ENCODE peak calls at places on chromosomes 3 and 15, in four cellular contexts. V, C, Y and F are unnamed samples.

GRCh38 chr15:25731411-25731810 is 131.7 kb downstream of the ATP10A start:
- DNase-seq in V (no peak), C (no peak), Y (no peak), F (no peak)

GRCh38 chr3:40237892-40238571 is 71.5 kb upstream of the EIF1B start:
- DNase-seq in V (no peak), C (peak), Y (no peak), F (peak)

GRCh38 chr15:94683912-94684311 is 452.6 kb downstream of the MCTP2 start:
- DNase-seq in V (no peak), C (no peak), Y (no peak), F (no peak)

GRCh38 chr3:43298292-43298691 is 12.0 kb downstream of the SNRK start:
- DNase-seq in V (no peak), C (no peak), Y (no peak), F (no peak)

GRCh38 chr3:52444860-52445793 is at the start of gene SEMA3G:
- DNase-seq in V (peak), C (peak), Y (peak), F (peak)

GRCh38 chr3:144104146-144104545 is 132.5 kb downstream of the DIPK2A start:
- DNase-seq in V (no peak), C (no peak), Y (no peak), F (no peak)

GRCh38 chr15:31554261-31554660 is 227.6 kb downstream of the KLF13 start:
- DNase-seq in V (no peak), C (peak), Y (no peak), F (peak)

GRCh38 chr3:110767838-110768237 is 303.8 kb upstream of the NECTIN3 start:
- DNase-seq in V (no peak), C (no peak), Y (no peak), F (no peak)

GRCh38 chr3:123153124-123153523 is 48.6 kb upstream of the SEC22A start:
- DNase-seq in V (no peak), C (no peak), Y (no peak), F (no peak)

GRCh38 chr3:53773586-53774368 is 72.4 kb downstream of the CHDH start:
- DNase-seq in V (peak), C (peak), Y (no peak), F (peak)

GRCh38 chr3:112086857-112087524 is 802 bp downstream of the C3orf52 start:
- DNase-seq in V (no peak), C (peak), Y (no peak), F (peak)

GRCh38 chr3:134476306-134476705 is 9.5 kb downstream of the ANAPC13 start:
- DNase-seq in V (no peak), C (peak), Y (no peak), F (no peak)

GRCh38 chr3:8500208-8500961 is 1.2 kb upstream of the LMCD1 start:
- DNase-seq in V (no peak), C (no peak), Y (no peak), F (peak)

GRCh38 chr3:4597204-4597985 is 104.2 kb downstream of the ITPR1 start:
- DNase-seq in V (no peak), C (no peak), Y (no peak), F (no peak)

GRCh38 chr3:194979173-194979572 is 291.8 kb downstream of the XXYLT1 start:
- DNase-seq in V (no peak), C (no peak), Y (no peak), F (no peak)

GRCh38 chr3:78660958-78661357 is 1106.8 kb downstream of the ROBO1 start:
- DNase-seq in V (no peak), C (no peak), Y (no peak), F (no peak)

GRCh38 chr3:14605744-14606143 is 45.8 kb upstream of the CCDC174 start:
- DNase-seq in V (no peak), C (no peak), Y (no peak), F (no peak)

GRCh38 chr3:115855911-115856310 is 232.6 kb downstream of the GAP43 start:
- DNase-seq in V (no peak), C (peak), Y (no peak), F (peak)

GRCh38 chr15:38853608-38854007 is 289.0 kb upstream of the RASGRP1 start:
- DNase-seq in V (peak), C (peak), Y (no peak), F (peak)

GRCh38 chr3:136955813-136956212 is 2.0 kb upstream of the IL20RB start:
- DNase-seq in V (no peak), C (peak), Y (peak), F (peak)

GRCh38 chr3:42122261-42123011 is 31.3 kb downstream of the TRAK1 start:
- DNase-seq in V (no peak), C (peak), Y (no peak), F (no peak)

GRCh38 chr3:158801696-158802398 is at the start of gene MFSD1:
- DNase-seq in V (peak), C (peak), Y (peak), F (peak)

GRCh38 chr15:93152951-93153350 is 63.9 kb upstream of the RGMA start:
- DNase-seq in V (no peak), C (no peak), Y (peak), F (no peak)

GRCh38 chr3:100533176-100533575 is 40.8 kb downstream of the TMEM45A start:
- DNase-seq in V (no peak), C (no peak), Y (no peak), F (peak)

GRCh38 chr15:28879551-28879950 is 6.2 kb upstream of the APBA2 start:
- DNase-seq in V (no peak), C (no peak), Y (no peak), F (no peak)

GRCh38 chr15:59420108-59420507 is 17.9 kb upstream of the FAM81A start:
- DNase-seq in V (no peak), C (no peak), Y (no peak), F (no peak)

GRCh38 chr3:66428733-66429132 is 72.1 kb downstream of the LRIG1 start:
- DNase-seq in V (no peak), C (peak), Y (peak), F (peak)

GRCh38 chr3:16739416-16740091 is 134.3 kb upstream of the DAZL start:
- DNase-seq in V (no peak), C (peak), Y (no peak), F (peak)

GRCh38 chr15:76147906-76148553 is 88.2 kb downstream of the TMEM266 start:
- DNase-seq in V (peak), C (peak), Y (peak), F (peak)

GRCh38 chr3:46713048-46713897 is 4.4 kb downstream of the PRSS50 start:
- DNase-seq in V (no peak), C (no peak), Y (peak), F (no peak)

GRCh38 chr15:45242289-45242688 is 9.7 kb upstream of the SLC28A2 start:
- DNase-seq in V (no peak), C (no peak), Y (no peak), F (no peak)

GRCh38 chr3:52798376-52798977 is 3.9 kb downstream of the ITIH3 start:
- DNase-seq in V (no peak), C (no peak), Y (no peak), F (peak)

GRCh38 chr15:43511012-43511885 is 6.2 kb upstream of the MAP1A start:
- DNase-seq in V (no peak), C (peak), Y (no peak), F (peak)